ENCODE peak calls at places on chromosomes 2 and 18, in nine cellular contexts. H is A673, N is heart right ventricle, E is mammary epithelial cell, S is lower lobe of right lung, W is breast epithelium, Y is upper lobe of right lung, V is neural progenitor cell, J is pancreas. O is an unnamed sample.

GRCh38 chr2:197675711-197676188 is 363 bp upstream of the RFTN2 start:
- DNase-seq in H (peak), N (no peak), E (no peak), S (no peak), W (no peak), Y (no peak), V (peak), J (no peak), O (no peak)

GRCh38 chr2:75589344-75590105 is 28.8 kb upstream of the EVA1A start:
- DNase-seq in H (peak), N (no peak), E (no peak), S (no peak), W (no peak), Y (no peak), V (no peak), J (no peak), O (no peak)

GRCh38 chr2:108927936-108928659 is 60.9 kb downstream of the EDAR start:
- DNase-seq in H (peak), N (no peak), E (peak), S (no peak), W (no peak), Y (no peak), V (peak), J (peak), O (peak)

GRCh38 chr2:20350105-20350712 is 435 bp downstream of the PUM2 start:
- DNase-seq in H (peak), N (peak), E (peak), S (peak), W (peak), Y (peak), V (no peak), J (no peak), O (peak)

GRCh38 chr2:86314125-86314524 is 23.3 kb downstream of the REEP1 start:
- DNase-seq in H (no peak), N (no peak), E (peak), S (no peak), W (no peak), Y (no peak), V (no peak), J (no peak), O (no peak)

GRCh38 chr2:175836361-175836760 is 165.7 kb downstream of the LNPK start:
- DNase-seq in H (no peak), N (no peak), E (no peak), S (no peak), W (no peak), Y (no peak), V (no peak), J (no peak), O (no peak)

GRCh38 chr2:152383702-152384101 is 48.7 kb downstream of the FMNL2 start:
- DNase-seq in H (no peak), N (no peak), E (no peak), S (no peak), W (no peak), Y (no peak), V (no peak), J (no peak), O (no peak)

GRCh38 chr2:230172156-230172555 is 47.6 kb downstream of the SP110 start:
- DNase-seq in H (no peak), N (no peak), E (no peak), S (no peak), W (no peak), Y (no peak), V (no peak), J (no peak), O (no peak)

GRCh38 chr2:40348665-40349064 is 103.2 kb downstream of the SLC8A1 start:
- DNase-seq in H (no peak), N (no peak), E (peak), S (no peak), W (no peak), Y (no peak), V (no peak), J (no peak), O (no peak)

GRCh38 chr2:236947896-236948295 is 137.8 kb upstream of the COPS8 start:
- DNase-seq in H (no peak), N (no peak), E (no peak), S (no peak), W (no peak), Y (peak), V (no peak), J (no peak), O (no peak)

GRCh38 chr2:139905624-139906023 is 1125.4 kb upstream of the NXPH2 start:
- DNase-seq in H (no peak), N (no peak), E (no peak), S (no peak), W (no peak), Y (no peak), V (no peak), J (no peak), O (no peak)

GRCh38 chr2:107648781-107649413 is 177.8 kb upstream of the RGPD4 start:
- DNase-seq in H (no peak), N (no peak), E (no peak), S (no peak), W (no peak), Y (no peak), V (peak), J (no peak), O (no peak)

GRCh38 chr2:68250652-68251186 is 1.6 kb downstream of the PPP3R1 start:
- DNase-seq in H (no peak), N (no peak), E (no peak), S (no peak), W (no peak), Y (no peak), V (no peak), J (no peak), O (no peak)

GRCh38 chr2:41907716-41908328 is 140.0 kb upstream of the PKDCC start:
- DNase-seq in H (peak), N (no peak), E (no peak), S (no peak), W (no peak), Y (no peak), V (no peak), J (no peak), O (no peak)

GRCh38 chr18:34867520-34867919 is 157.4 kb downstream of the DTNA start:
- DNase-seq in H (peak), N (peak), E (no peak), S (no peak), W (no peak), Y (no peak), V (peak), J (no peak), O (no peak)

GRCh38 chr2:383173-383572 is 95.3 kb upstream of the ALKAL2 start:
- DNase-seq in H (no peak), N (no peak), E (no peak), S (no peak), W (no peak), Y (no peak), V (peak), J (no peak), O (peak)

GRCh38 chr2:75587954-75588587 is 27.3 kb upstream of the EVA1A start:
- DNase-seq in H (peak), N (no peak), E (peak), S (no peak), W (no peak), Y (no peak), V (no peak), J (no peak), O (no peak)

GRCh38 chr2:19538411-19538963 is 180.1 kb upstream of the OSR1 start:
- DNase-seq in H (no peak), N (no peak), E (peak), S (no peak), W (no peak), Y (no peak), V (no peak), J (no peak), O (no peak)

GRCh38 chr2:41939410-41939775 is 108.4 kb upstream of the PKDCC start:
- DNase-seq in H (no peak), N (no peak), E (no peak), S (no peak), W (no peak), Y (no peak), V (no peak), J (no peak), O (no peak)

GRCh38 chr2:106516436-106516835 is 29.3 kb downstream of the CD8B2 start:
- DNase-seq in H (no peak), N (no peak), E (no peak), S (no peak), W (no peak), Y (no peak), V (no peak), J (no peak), O (no peak)

GRCh38 chr2:226185613-226186211 is 613.9 kb downstream of the IRS1 start:
- DNase-seq in H (peak), N (no peak), E (peak), S (no peak), W (no peak), Y (no peak), V (peak), J (no peak), O (no peak)

GRCh38 chr2:226074391-226074790 is 674.9 kb downstream of the NYAP2 start:
- DNase-seq in H (no peak), N (no peak), E (no peak), S (no peak), W (no peak), Y (no peak), V (no peak), J (no peak), O (no peak)

GRCh38 chr2:23617817-23618216 is 232.8 kb downstream of the KLHL29 start:
- DNase-seq in H (no peak), N (no peak), E (no peak), S (no peak), W (no peak), Y (no peak), V (no peak), J (no peak), O (no peak)

GRCh38 chr2:817616-818015 is 133.0 kb upstream of the SNTG2 start:
- DNase-seq in H (no peak), N (no peak), E (no peak), S (no peak), W (no peak), Y (no peak), V (no peak), J (no peak), O (no peak)

GRCh38 chr18:56257215-56257614 is 381.2 kb downstream of the TXNL1 start:
- DNase-seq in H (peak), N (no peak), E (peak), S (no peak), W (no peak), Y (no peak), V (no peak), J (no peak), O (no peak)

GRCh38 chr2:12081481-12082210 is 335.2 kb downstream of the LPIN1 start:
- DNase-seq in H (no peak), N (no peak), E (no peak), S (no peak), W (no peak), Y (no peak), V (no peak), J (no peak), O (no peak)

GRCh38 chr2:160433466-160434172 is 60.0 kb downstream of the RBMS1 start:
- DNase-seq in H (no peak), N (no peak), E (no peak), S (no peak), W (no peak), Y (no peak), V (no peak), J (no peak), O (no peak)

GRCh38 chr2:11773747-11774536 is 27.5 kb downstream of the LPIN1 start:
- DNase-seq in H (peak), N (no peak), E (no peak), S (no peak), W (no peak), Y (no peak), V (no peak), J (no peak), O (no peak)

GRCh38 chr2:122514451-122514996 is 759.1 kb downstream of the TSN start:
- DNase-seq in H (peak), N (no peak), E (no peak), S (no peak), W (no peak), Y (no peak), V (no peak), J (no peak), O (no peak)

GRCh38 chr2:145325485-145325884 is 805.6 kb upstream of the ZEB2 start:
- DNase-seq in H (no peak), N (no peak), E (peak), S (no peak), W (no peak), Y (no peak), V (no peak), J (no peak), O (no peak)

GRCh38 chr2:132804045-132804444 is 134.0 kb upstream of the LYPD1 start:
- DNase-seq in H (peak), N (no peak), E (peak), S (no peak), W (no peak), Y (no peak), V (no peak), J (no peak), O (no peak)

GRCh38 chr2:8145385-8145784 is 536.5 kb upstream of the ID2 start:
- DNase-seq in H (no peak), N (no peak), E (no peak), S (no peak), W (no peak), Y (no peak), V (no peak), J (no peak), O (no peak)

GRCh38 chr2:143545643-143546275 is 416.5 kb downstream of the ARHGAP15 start:
- DNase-seq in H (no peak), N (no peak), E (no peak), S (no peak), W (no peak), Y (no peak), V (no peak), J (no peak), O (no peak)

GRCh38 chr2:160703648-160704585 is 210.3 kb upstream of the RBMS1 start:
- DNase-seq in H (peak), N (no peak), E (no peak), S (peak), W (no peak), Y (no peak), V (peak), J (no peak), O (no peak)

GRCh38 chr18:10057808-10058791 is 144.3 kb downstream of the VAPA start:
- DNase-seq in H (no peak), N (no peak), E (peak), S (no peak), W (no peak), Y (no peak), V (no peak), J (no peak), O (no peak)

GRCh38 chr2:145824384-145824783 is 1304.5 kb upstream of the ZEB2 start:
- DNase-seq in H (no peak), N (no peak), E (no peak), S (no peak), W (no peak), Y (no peak), V (no peak), J (no peak), O (no peak)

DNA sequence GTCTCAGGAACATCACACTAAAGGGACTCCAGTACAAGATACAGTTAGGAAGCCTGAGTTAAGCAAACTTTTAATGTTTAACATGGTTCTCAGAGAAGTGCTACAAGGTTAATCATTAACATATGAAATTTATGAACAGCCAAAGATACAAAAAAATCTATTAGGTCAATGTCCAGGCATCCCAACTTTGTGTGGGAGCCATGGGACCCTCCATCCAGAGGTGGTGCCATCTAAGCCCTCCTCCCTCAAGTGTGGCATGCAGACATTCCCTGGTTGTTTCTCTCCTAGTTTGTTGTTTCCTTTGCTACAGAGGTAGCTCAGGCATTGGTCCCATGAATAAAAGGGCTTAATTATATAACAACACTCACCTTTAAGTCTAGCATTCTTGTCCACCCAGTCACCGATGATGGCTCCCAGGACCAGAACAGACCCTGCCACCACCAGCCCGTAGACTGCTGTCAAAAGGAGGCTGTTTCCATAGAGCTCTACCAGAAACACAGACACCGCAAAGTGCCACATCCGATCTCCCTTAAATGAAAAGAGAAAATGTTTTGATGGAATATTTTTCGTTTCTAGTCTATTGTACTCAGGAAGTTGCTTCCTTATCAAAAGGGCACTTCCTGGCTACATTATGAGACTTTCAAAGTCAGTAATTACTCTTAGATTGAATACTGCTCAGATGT is 5.7 kb downstream of the SLC40A1 start:
- DNase-seq in H (no peak), N (no peak), E (no peak), S (no peak), W (no peak), Y (no peak), V (no peak), J (peak), O (no peak)
- H3K4me3 ChIP-seq in H (no peak), N (peak), E (no peak), S (peak), W (peak), Y (peak), V (no peak), J (no peak), O (no peak)

GRCh38 chr18:47932170-47932569 is 1.7 kb upstream of the SMAD2 start:
- DNase-seq in H (no peak), N (no peak), E (no peak), S (no peak), W (no peak), Y (no peak), V (no peak), J (no peak), O (no peak)

GRCh38 chr18:47930844-47931706 is 616 bp upstream of the SMAD2 start:
- DNase-seq in H (peak), N (peak), E (peak), S (peak), W (peak), Y (peak), V (peak), J (peak), O (peak)

GRCh38 chr18:47932603-47933002 is 2.1 kb upstream of the SMAD2 start:
- DNase-seq in H (no peak), N (no peak), E (no peak), S (no peak), W (no peak), Y (no peak), V (peak), J (peak), O (no peak)

GRCh38 chr18:47930086-47930843 is at the start of gene SMAD2:
- DNase-seq in H (peak), N (peak), E (peak), S (peak), W (peak), Y (peak), V (peak), J (peak), O (peak)

DNA sequence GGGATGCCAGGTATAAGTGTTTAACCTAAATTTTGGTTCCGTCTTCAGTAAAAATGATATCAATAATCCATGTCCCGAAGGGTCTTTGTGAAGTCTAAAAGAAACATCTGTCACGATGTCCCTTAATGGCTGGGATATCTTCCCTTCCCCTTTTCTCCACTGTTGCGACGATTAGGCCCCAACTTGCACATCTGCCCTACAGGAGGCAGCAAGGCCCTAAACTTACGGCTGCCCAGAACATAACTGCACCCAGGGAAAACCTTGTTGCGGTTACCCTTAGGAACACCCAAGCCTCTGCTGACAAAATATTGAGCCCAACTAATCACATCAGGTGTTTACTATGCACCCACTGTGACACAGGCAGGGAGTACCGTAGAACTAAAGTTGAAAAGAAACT is 1.2 kb upstream of the SMAD2 start:
- DNase-seq in H (no peak), N (no peak), E (no peak), S (no peak), W (no peak), Y (peak), V (peak), J (peak), O (no peak)
- TF ChIP-seq CTCF in H (no peak), N (no peak), E (peak), S (no peak), W (no peak), Y (no peak), V (peak), J (no peak), O (no peak)

GRCh38 chr2:10332402-10333246 is 29.9 kb downstream of the HPCAL1 start:
- DNase-seq in H (no peak), N (no peak), E (no peak), S (peak), W (peak), Y (no peak), V (peak), J (no peak), O (no peak)

GRCh38 chr2:10331702-10332401 is 29.1 kb downstream of the HPCAL1 start:
- DNase-seq in H (no peak), N (no peak), E (no peak), S (peak), W (peak), Y (no peak), V (no peak), J (no peak), O (no peak)

GRCh38 chr2:10330700-10331032 is 28.0 kb downstream of the HPCAL1 start:
- DNase-seq in H (no peak), N (no peak), E (no peak), S (no peak), W (no peak), Y (no peak), V (no peak), J (no peak), O (no peak)

GRCh38 chr2:10329880-10330699 is 27.4 kb downstream of the HPCAL1 start:
- DNase-seq in H (no peak), N (no peak), E (no peak), S (no peak), W (no peak), Y (no peak), V (no peak), J (no peak), O (no peak)

DNA sequence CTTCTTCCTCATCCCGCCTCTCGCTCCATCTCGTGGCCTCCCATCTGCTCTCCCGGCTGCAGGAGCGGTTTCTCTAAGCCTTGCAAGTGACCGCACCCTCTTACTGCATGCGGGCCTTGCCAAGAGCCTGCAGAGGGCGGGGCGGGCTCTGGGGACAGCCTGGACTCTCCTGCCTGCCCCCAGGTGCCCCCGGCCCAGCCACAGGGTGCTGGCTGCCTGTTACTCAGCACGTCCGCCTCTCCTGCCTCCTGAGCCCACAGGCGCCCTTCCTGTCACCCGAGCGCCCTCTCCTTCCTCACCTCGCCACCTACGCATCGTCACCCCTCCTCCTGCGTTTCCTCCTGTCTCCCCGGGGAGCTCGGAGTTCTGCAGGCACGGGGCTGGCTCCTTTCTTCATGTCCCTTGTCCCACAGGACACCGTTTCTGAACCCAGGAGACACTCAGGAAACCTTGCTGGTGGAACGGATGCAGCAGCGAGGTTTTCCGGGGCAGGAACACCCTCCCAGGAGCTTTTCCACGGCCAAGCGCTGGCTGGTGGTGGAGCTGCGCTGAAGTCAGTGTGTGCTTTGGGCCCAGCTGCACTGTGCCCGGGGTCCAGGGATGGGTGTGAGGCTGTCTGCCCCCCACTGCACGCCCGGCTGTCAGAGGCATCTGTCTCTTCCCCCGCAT is 28.5 kb downstream of the HPCAL1 start:
- DNase-seq in H (no peak), N (peak), E (no peak), S (peak), W (no peak), Y (peak), V (no peak), J (no peak), O (no peak)
- H3K27ac ChIP-seq in H (no peak), N (peak), E (no peak), S (peak), W (peak), Y (peak), V (no peak), J (no peak), O (peak)

GRCh38 chr2:204425821-204426220 is 119.5 kb upstream of the PARD3B start:
- DNase-seq in H (no peak), N (no peak), E (no peak), S (no peak), W (no peak), Y (no peak), V (no peak), J (no peak), O (no peak)
- H3K4me3 ChIP-seq in H (no peak), N (no peak), E (no peak), S (no peak), W (no peak), Y (no peak), V (no peak), J (no peak), O (no peak)